ENCODE peak calls at places on chromosomes 1 and 21, in six cellular contexts. One of them, this sample, is unnamed.

GRCh38 chr1:246110343-246111219 is 396.5 kb downstream of the SMYD3 start:
- DNase-seq in omental fat pad: no peak
- DNase-seq in GM13977: no peak
- DNase-seq in HEK293T: no peak
- DNase-seq in anterior cingulate cortex: no peak
- DNase-seq in hippocampal formation: no peak
- DNase-seq in this sample: no peak

GRCh38 chr1:179366093-179366800 is 476 bp downstream of the AXDND1 start:
- DNase-seq in omental fat pad: no peak
- DNase-seq in GM13977: peak; percentile 9
- DNase-seq in HEK293T: no peak
- DNase-seq in anterior cingulate cortex: no peak
- DNase-seq in hippocampal formation: no peak
- DNase-seq in this sample: peak; percentile 39

GRCh38 chr1:171160611-171161354 is 24.3 kb upstream of the FMO2 start:
- DNase-seq in omental fat pad: no peak
- DNase-seq in GM13977: no peak
- DNase-seq in HEK293T: no peak
- DNase-seq in anterior cingulate cortex: no peak
- DNase-seq in hippocampal formation: no peak
- DNase-seq in this sample: no peak

GRCh38 chr1:40462956-40463590 is 12.8 kb downstream of the ZFP69B start:
- DNase-seq in omental fat pad: no peak
- DNase-seq in GM13977: no peak
- DNase-seq in HEK293T: no peak
- DNase-seq in anterior cingulate cortex: no peak
- DNase-seq in hippocampal formation: no peak
- DNase-seq in this sample: no peak

GRCh38 chr21:41048141-41048540 is 119.8 kb upstream of the BACE2 start:
- DNase-seq in omental fat pad: no peak
- DNase-seq in GM13977: no peak
- DNase-seq in HEK293T: no peak
- DNase-seq in anterior cingulate cortex: no peak
- DNase-seq in hippocampal formation: no peak
- DNase-seq in this sample: no peak

GRCh38 chr1:230681599-230681998 is 32.3 kb downstream of the AGT start:
- DNase-seq in omental fat pad: no peak
- DNase-seq in GM13977: no peak
- DNase-seq in HEK293T: peak; percentile 55
- DNase-seq in anterior cingulate cortex: no peak
- DNase-seq in hippocampal formation: no peak
- DNase-seq in this sample: no peak

GRCh38 chr1:55717111-55717510 is 501.9 kb upstream of the USP24 start:
- DNase-seq in omental fat pad: no peak
- DNase-seq in GM13977: no peak
- DNase-seq in HEK293T: no peak
- DNase-seq in anterior cingulate cortex: no peak
- DNase-seq in hippocampal formation: no peak
- DNase-seq in this sample: no peak

GRCh38 chr1:52209429-52209828 is 67.5 kb downstream of the ZFYVE9 start:
- DNase-seq in omental fat pad: no peak
- DNase-seq in GM13977: no peak
- DNase-seq in HEK293T: no peak
- DNase-seq in anterior cingulate cortex: no peak
- DNase-seq in hippocampal formation: no peak
- DNase-seq in this sample: no peak

GRCh38 chr1:236809133-236809532 is 14.0 kb downstream of the MTR start:
- DNase-seq in omental fat pad: no peak
- DNase-seq in GM13977: no peak
- DNase-seq in HEK293T: no peak
- DNase-seq in anterior cingulate cortex: no peak
- DNase-seq in hippocampal formation: no peak
- DNase-seq in this sample: no peak

GRCh38 chr1:89767618-89768017 is 53.2 kb upstream of the LRRC8D start:
- DNase-seq in omental fat pad: no peak
- DNase-seq in GM13977: no peak
- DNase-seq in HEK293T: no peak
- DNase-seq in anterior cingulate cortex: no peak
- DNase-seq in hippocampal formation: no peak
- DNase-seq in this sample: no peak

GRCh38 chr1:203048555-203049051 is 22.3 kb downstream of the PPFIA4 start:
- DNase-seq in omental fat pad: no peak
- DNase-seq in GM13977: no peak
- DNase-seq in HEK293T: no peak
- DNase-seq in anterior cingulate cortex: no peak
- DNase-seq in hippocampal formation: no peak
- DNase-seq in this sample: no peak

GRCh38 chr1:226638001-226638601 is 89.5 kb downstream of the STUM start:
- DNase-seq in omental fat pad: no peak
- DNase-seq in GM13977: no peak
- DNase-seq in HEK293T: no peak
- DNase-seq in anterior cingulate cortex: no peak
- DNase-seq in hippocampal formation: no peak
- DNase-seq in this sample: peak; percentile 60

GRCh38 chr1:41882068-41882477 is 36.6 kb downstream of the HIVEP3 start:
- DNase-seq in omental fat pad: no peak
- DNase-seq in GM13977: no peak
- DNase-seq in HEK293T: no peak
- DNase-seq in anterior cingulate cortex: no peak
- DNase-seq in hippocampal formation: no peak
- DNase-seq in this sample: no peak

GRCh38 chr1:62196091-62196690 is 1.5 kb downstream of the L1TD1 start:
- DNase-seq in omental fat pad: no peak
- DNase-seq in GM13977: no peak
- DNase-seq in HEK293T: no peak
- DNase-seq in anterior cingulate cortex: no peak
- DNase-seq in hippocampal formation: no peak
- DNase-seq in this sample: no peak

GRCh38 chr1:59204001-59204400 is 92.9 kb upstream of the FGGY start:
- DNase-seq in omental fat pad: no peak
- DNase-seq in GM13977: no peak
- DNase-seq in HEK293T: no peak
- DNase-seq in anterior cingulate cortex: no peak
- DNase-seq in hippocampal formation: no peak
- DNase-seq in this sample: peak; percentile 20

GRCh38 chr21:46304437-46304836 is 18.3 kb downstream of the YBEY start:
- DNase-seq in omental fat pad: no peak
- DNase-seq in GM13977: no peak
- DNase-seq in HEK293T: no peak
- DNase-seq in anterior cingulate cortex: no peak
- DNase-seq in hippocampal formation: no peak
- DNase-seq in this sample: no peak